ENCODE peak calls at places on chromosomes 3 and 15, in seven cellular contexts. D, V, Y, N, G, Z and O are unnamed samples. For H3K36me3, the result is how much of the 10 kb centered on the place peaks cover.

GRCh38 chr3:13916375-13916774 is 36.5 kb upstream of the WNT7A start:
- DNase-seq in G (no peak), Z (no peak), N (no peak), V (no peak), Y (no peak), D (no peak), O (no peak)

GRCh38 chr3:80682951-80683350 is 915.2 kb upstream of the ROBO1 start:
- DNase-seq in G (no peak), Y (no peak), Z (no peak), N (no peak), V (no peak), D (no peak), O (no peak)

GRCh38 chr15:48644827-48645557 is 517 bp downstream of the FBN1 start:
- DNase-seq in V (no peak), D (peak), G (peak), N (peak), Z (peak), Y (no peak), O (peak)

GRCh38 chr15:35750051-35750450 is 204.1 kb upstream of the DPH6 start:
- DNase-seq in V (no peak), Z (no peak), Y (no peak), G (no peak), D (no peak), N (no peak), O (no peak)

GRCh38 chr3:123442125-123442524 is 6.8 kb downstream of the ADCY5 start:
- DNase-seq in Z (no peak), V (no peak), D (no peak), Y (no peak), N (no peak), G (no peak), O (no peak)

GRCh38 chr3:168545591-168545990 is 449.9 kb upstream of the GOLIM4 start:
- DNase-seq in Y (peak), G (no peak), Z (no peak), D (no peak), N (no peak), V (no peak), O (peak)

GRCh38 chr3:184361532-184361931 is at the start of the genes CLCN2 and POLR2H:
- DNase-seq in G (peak), N (peak), D (peak), Y (no peak), V (peak), Z (peak), O (peak)

GRCh38 chr15:52749250-52749649 is 40.9 kb downstream of the ONECUT1 start:
- DNase-seq in Z (no peak), V (no peak), N (no peak), G (no peak), D (no peak), Y (no peak), O (no peak)

GRCh38 chr3:125123455-125123854 is 67.7 kb upstream of the HEG1 start:
- DNase-seq in G (no peak), Z (peak), N (no peak), D (no peak), V (no peak), Y (no peak), O (no peak)

GRCh38 chr15:65414841-65415621 is 7.7 kb downstream of the IGDCC4 start:
- DNase-seq in Y (peak), G (peak), Z (peak), N (no peak), D (no peak), V (no peak), O (peak)

GRCh38 chr3:153161714-153162512 is at the start of gene RAP2B:
- DNase-seq in D (peak), G (peak), Z (peak), V (peak), Y (peak), N (peak), O (peak)

DNA sequence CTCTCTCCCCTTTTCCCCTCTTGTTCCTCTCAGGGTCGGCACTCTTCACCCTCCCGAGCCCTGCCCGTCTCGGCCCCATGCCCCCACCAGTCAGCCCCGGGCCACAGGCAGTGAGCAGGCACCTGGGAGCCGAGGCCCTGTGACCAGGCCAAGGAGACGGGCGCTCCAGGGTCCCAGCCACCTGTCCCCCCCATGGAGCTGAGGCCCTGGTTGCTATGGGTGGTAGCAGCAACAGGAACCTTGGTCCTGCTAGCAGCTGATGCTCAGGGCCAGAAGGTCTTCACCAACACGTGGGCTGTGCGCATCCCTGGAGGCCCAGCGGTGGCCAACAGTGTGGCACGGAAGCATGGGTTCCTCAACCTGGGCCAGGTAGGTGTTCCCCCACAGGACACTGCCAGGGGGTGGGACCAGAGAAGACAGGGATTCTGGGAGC is 7.2 kb downstream of the FURIN start:
- DNase-seq in N (no peak), Z (no peak), V (no peak), D (no peak), G (no peak), Y (no peak), O (no peak)
- H3K36me3 ChIP-seq in N (under half), Z (under half), V (under half), D (half or more), G (under half), Y (under half), O (under half)

GRCh38 chr3:3137526-3137925 is 10.8 kb downstream of the TRNT1 start:
- DNase-seq in N (no peak), Y (no peak), V (no peak), Z (no peak), G (no peak), D (no peak), O (no peak)

GRCh38 chr3:3129579-3129978 is 2.8 kb downstream of the TRNT1 start:
- DNase-seq in G (no peak), Z (no peak), N (no peak), V (no peak), D (no peak), Y (no peak), O (no peak)

GRCh38 chr3:3133490-3133889 is 6.8 kb downstream of the TRNT1 start:
- DNase-seq in N (no peak), Z (peak), G (no peak), Y (no peak), D (no peak), V (no peak), O (no peak)

DNA sequence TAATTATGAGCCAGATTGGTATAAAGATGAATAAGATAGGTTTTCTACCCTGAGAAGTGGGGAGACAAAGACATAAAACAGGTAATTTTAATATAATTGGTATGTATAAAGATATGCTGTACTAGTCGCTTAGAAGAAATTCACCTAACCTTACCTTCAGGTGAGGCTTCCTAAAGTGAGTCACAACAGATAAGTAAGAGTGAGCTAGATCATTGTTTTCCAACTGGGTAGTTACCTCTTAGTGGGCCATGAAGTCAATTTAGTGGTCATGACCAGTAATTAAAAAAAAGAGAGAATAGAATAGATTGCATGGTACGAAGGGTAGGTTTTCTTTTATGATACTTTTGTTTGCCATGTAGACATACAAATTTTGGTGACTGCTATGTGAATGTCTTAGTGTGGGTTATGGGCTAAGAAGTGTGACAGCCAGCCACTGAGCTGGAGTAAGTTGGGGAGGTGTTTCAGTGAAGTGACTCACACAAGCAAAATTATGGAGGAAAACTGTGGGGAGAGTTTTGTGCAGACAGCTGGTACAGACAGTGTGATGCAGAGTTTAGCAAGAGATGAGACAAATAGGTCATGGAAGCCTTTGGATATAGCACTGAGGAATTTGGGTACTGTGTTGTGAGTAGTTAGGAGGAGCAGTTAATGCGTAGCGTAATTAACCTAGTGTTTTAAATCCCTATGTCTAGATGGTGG is 8.2 kb downstream of the TRNT1 start:
- DNase-seq in N (no peak), D (no peak), G (no peak), V (no peak), Z (no peak), Y (peak), O (no peak)
- H3K36me3 ChIP-seq in N (under half), D (under half), G (under half), V (under half), Z (under half), Y (under half), O (under half)

GRCh38 chr15:89615135-89615534 is 39.9 kb downstream of the TICRR start:
- DNase-seq in D (no peak), G (no peak), Z (no peak), V (no peak), N (no peak), Y (no peak), O (no peak)
- H3K36me3 ChIP-seq in D (under half), G (under half), Z (half or more), V (under half), N (under half), Y (under half), O (half or more)

GRCh38 chr15:78292219-78292618 is 7.2 kb downstream of the SKIC8 start:
- DNase-seq in D (no peak), Z (no peak), V (no peak), G (no peak), Y (no peak), N (no peak), O (no peak)

GRCh38 chr15:78291698-78292097 is 7.7 kb downstream of the SKIC8 start:
- DNase-seq in Z (no peak), G (no peak), N (no peak), Y (no peak), V (no peak), D (no peak), O (no peak)

GRCh38 chr15:78290222-78290621 is 9.2 kb downstream of the SKIC8 start:
- DNase-seq in G (no peak), Y (no peak), Z (no peak), D (no peak), V (no peak), N (no peak), O (no peak)

DNA sequence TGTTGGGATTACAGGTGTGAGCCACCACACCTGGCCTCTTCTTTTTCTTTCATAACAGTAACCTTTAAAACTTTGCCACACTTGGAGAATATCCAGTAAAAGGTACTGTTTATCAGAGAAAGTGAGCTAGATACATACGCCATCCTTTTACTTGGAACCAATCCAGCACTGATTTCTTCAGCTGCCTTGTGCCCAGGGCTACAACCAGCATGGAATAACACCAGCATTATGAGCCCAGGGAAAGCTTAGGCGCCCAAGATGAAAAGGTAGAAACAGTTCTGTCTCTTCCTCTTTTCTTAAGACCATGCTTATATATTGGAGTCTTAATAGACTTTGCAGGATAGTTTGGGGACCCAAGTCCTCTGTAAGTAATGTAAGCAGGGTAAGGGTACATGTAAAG is 8.4 kb downstream of the SKIC8 start:
- DNase-seq in N (no peak), G (no peak), V (no peak), Y (no peak), D (no peak), Z (no peak), O (no peak)
- H3K36me3 ChIP-seq in N (under half), G (under half), V (under half), Y (under half), D (half or more), Z (under half), O (half or more)

GRCh38 chr3:115670911-115671310 is 47.6 kb downstream of the GAP43 start:
- DNase-seq in N (no peak), Z (no peak), Y (no peak), G (no peak), V (no peak), D (no peak), O (no peak)
- H3K36me3 ChIP-seq in N (under half), Z (under half), Y (under half), G (under half), V (under half), D (under half), O (under half)